ENCODE peak calls at places on chromosomes 2 and 18, in ten cellular contexts. I is activated CD8-positive, alpha-beta memory T cell treated with anti-CD3 and anti-CD28 coated beads for 48 hours; E is COLO829; W is NCI-H1092 treated with DMSO at 0.1 percent for 48 hours; D is iris pigment epithelial cell; K is T-helper 2 cell treated with Interferon-gamma antibody and Interleukin-4, amounts not matched to agents 5 μg/mL and 100 μg/mL, for 36 hours; B is renal cortical epithelial cell; N is GM20000; O is adrenal gland; F is fibroblast of the conjunctiva. Y is an unnamed sample.

GRCh38 chr2:240387669-240388358 is 47.6 kb upstream of the GPC1 start:
- DNase-seq in I (no peak), E (peak; percentile 63), W (no peak), D (peak; percentile 91), K (no peak), B (peak; percentile 87), N (no peak), O (peak; percentile 90), F (peak; percentile 84), Y (peak; percentile 98)

GRCh38 chr2:42252464-42252863 is 83.3 kb downstream of the EML4 start:
- DNase-seq in I (no peak), E (peak; percentile 68), W (no peak), D (no peak), K (peak; percentile 9), B (no peak), N (no peak), O (no peak), F (no peak), Y (no peak)

GRCh38 chr2:190780594-190780993 is 100.0 kb upstream of the GLS start:
- DNase-seq in I (no peak), E (no peak), W (no peak), D (no peak), K (no peak), B (no peak), N (no peak), O (no peak), F (no peak), Y (no peak)

GRCh38 chr2:102657770-102658169 is 38.4 kb downstream of the SLC9A2 start:
- DNase-seq in I (no peak), E (no peak), W (no peak), D (no peak), K (peak; percentile 23), B (peak; percentile 81), N (peak; percentile 17), O (no peak), F (no peak), Y (no peak)

GRCh38 chr2:42392191-42392590 is 31.2 kb upstream of the COX7A2L start:
- DNase-seq in I (no peak), E (no peak), W (no peak), D (no peak), K (no peak), B (no peak), N (no peak), O (no peak), F (no peak), Y (no peak)

GRCh38 chr18:74353169-74353775 is 37.6 kb downstream of the C18orf63 start:
- DNase-seq in I (no peak), E (peak; percentile 56), W (peak; percentile 72), D (peak; percentile 74), K (no peak), B (peak; percentile 79), N (peak; percentile 40), O (peak; percentile 47), F (peak; percentile 62), Y (peak; percentile 77)

GRCh38 chr2:176174382-176174834 is 14.1 kb upstream of the HOXD1 start:
- DNase-seq in I (no peak), E (no peak), W (no peak), D (no peak), K (no peak), B (peak; percentile 78), N (no peak), O (no peak), F (no peak), Y (no peak)

GRCh38 chr18:73691118-73691517 is 456.5 kb downstream of the FBXO15 start:
- DNase-seq in I (no peak), E (no peak), W (no peak), D (peak; percentile 77), K (no peak), B (peak; percentile 86), N (no peak), O (no peak), F (peak; percentile 22), Y (peak; percentile 68)

GRCh38 chr2:120826716-120827410 is 91.2 kb downstream of the GLI2 start:
- DNase-seq in I (no peak), E (no peak), W (peak; percentile 15), D (no peak), K (no peak), B (no peak), N (no peak), O (no peak), F (no peak), Y (no peak)

GRCh38 chr2:137928547-137929503 is 35.4 kb upstream of the HNMT start:
- DNase-seq in I (no peak), E (peak; percentile 39), W (no peak), D (peak; percentile 80), K (no peak), B (peak; percentile 84), N (no peak), O (no peak), F (peak; percentile 6), Y (peak; percentile 70)

GRCh38 chr18:9906407-9906955 is 7.3 kb upstream of the VAPA start:
- DNase-seq in I (no peak), E (no peak), W (no peak), D (no peak), K (no peak), B (no peak), N (no peak), O (no peak), F (no peak), Y (no peak)

GRCh38 chr18:67694787-67695186 is 178.3 kb upstream of the DSEL start:
- DNase-seq in I (no peak), E (no peak), W (no peak), D (no peak), K (no peak), B (no peak), N (no peak), O (no peak), F (no peak), Y (no peak)

GRCh38 chr18:3162181-3162580 is 57.6 kb downstream of the MYOM1 start:
- DNase-seq in I (no peak), E (no peak), W (no peak), D (peak; percentile 3), K (no peak), B (peak; percentile 42), N (no peak), O (no peak), F (no peak), Y (no peak)

GRCh38 chr2:209331291-209331844 is 92.5 kb upstream of the MAP2 start:
- DNase-seq in I (no peak), E (peak; percentile 45), W (peak; percentile 6), D (peak; percentile 60), K (no peak), B (peak; percentile 81), N (no peak), O (no peak), F (peak; percentile 33), Y (peak; percentile 29)

GRCh38 chr2:164661349-164661748 is 40.1 kb upstream of the GRB14 start:
- DNase-seq in I (no peak), E (no peak), W (no peak), D (peak; percentile 54), K (no peak), B (peak; percentile 71), N (no peak), O (no peak), F (no peak), Y (no peak)

GRCh38 chr2:33378551-33379220 is 97.8 kb upstream of the RASGRP3 start:
- DNase-seq in I (no peak), E (peak; percentile 64), W (no peak), D (peak; percentile 43), K (no peak), B (peak; percentile 66), N (no peak), O (no peak), F (no peak), Y (no peak)